ENCODE peak calls at places on chromosome 19, in six cellular contexts. G, L, O, Y, V and I are unnamed samples.
A peak's percentile ranks its signal among the peaks of the same experiment; 100 is the strongest.

GRCh38 chr19:30662211-30662861 is 290.2 kb downstream of the ZNF536 start:
- DNase-seq in G (no peak), L (peak; percentile 41), O (peak; percentile 70), Y (no peak), V (peak; percentile 42), I (peak; percentile 54)

GRCh38 chr19:10403137-10404021 is at the start of gene CDC37:
- DNase-seq in G (peak; percentile 98), L (peak; percentile 94), O (peak; percentile 98), Y (peak; percentile 99), V (peak; percentile 94), I (peak; percentile 94)

GRCh38 chr19:41095703-41096102 is 7.5 kb downstream of the CYP2A13 start:
- DNase-seq in G (no peak), L (no peak), O (no peak), Y (no peak), V (no peak), I (no peak)

GRCh38 chr19:18322318-18322758 is 538 bp downstream of the LSM4 start:
- DNase-seq in G (no peak), L (no peak), O (no peak), Y (peak; percentile 43), V (peak; percentile 60), I (no peak)

GRCh38 chr19:9362905-9363304 is at the start of gene ZNF177:
- DNase-seq in G (no peak), L (no peak), O (no peak), Y (no peak), V (no peak), I (no peak)

GRCh38 chr19:40229484-40229883 is 3.0 kb upstream of the CCNP start:
- DNase-seq in G (no peak), L (no peak), O (no peak), Y (peak; percentile 41), V (no peak), I (no peak)

GRCh38 chr19:11480927-11481776 is at the start of gene ELAVL3:
- DNase-seq in G (no peak), L (no peak), O (no peak), Y (no peak), V (no peak), I (no peak)

GRCh38 chr19:46944918-46945628 is 74.6 kb upstream of the NPAS1 start:
- DNase-seq in G (peak; percentile 44), L (no peak), O (peak; percentile 47), Y (no peak), V (peak; percentile 76), I (peak; percentile 78)

GRCh38 chr19:13091400-13092161 is 11.1 kb downstream of the LYL1 start:
- DNase-seq in G (peak; percentile 82), L (no peak), O (no peak), Y (no peak), V (peak; percentile 85), I (no peak)

GRCh38 chr19:46840157-46840942 is 10.3 kb downstream of the AP2S1 start:
- DNase-seq in G (peak; percentile 77), L (peak; percentile 49), O (peak; percentile 64), Y (peak; percentile 51), V (no peak), I (peak; percentile 53)

GRCh38 chr19:40594657-40595077 is 6.5 kb upstream of the LTBP4 start:
- DNase-seq in G (no peak), L (peak; percentile 46), O (no peak), Y (peak; percentile 39), V (no peak), I (peak; percentile 24)

GRCh38 chr19:13060233-13060963 is 42.3 kb downstream of the LYL1 start:
- DNase-seq in G (peak; percentile 77), L (peak; percentile 50), O (peak; percentile 39), Y (no peak), V (no peak), I (no peak)

GRCh38 chr19:55273978-55274707 is 5.8 kb downstream of the HSPBP1 start:
- DNase-seq in G (no peak), L (no peak), O (no peak), Y (no peak), V (no peak), I (no peak)

GRCh38 chr19:14090509-14091085 is at the start of gene SAMD1:
- DNase-seq in G (peak; percentile 94), L (peak; percentile 59), O (peak; percentile 94), Y (peak; percentile 80), V (peak; percentile 93), I (peak; percentile 94)

GRCh38 chr19:6100284-6100915 is 9.9 kb downstream of the RFX2 start:
- DNase-seq in G (no peak), L (no peak), O (no peak), Y (no peak), V (no peak), I (no peak)

GRCh38 chr19:18710186-18710585 is 26.7 kb downstream of the CRTC1 start:
- DNase-seq in G (no peak), L (no peak), O (no peak), Y (no peak), V (no peak), I (no peak)

GRCh38 chr19:38194061-38194701 is 29.8 kb downstream of the DPF1 start:
- DNase-seq in G (no peak), L (peak; percentile 54), O (no peak), Y (peak; percentile 49), V (no peak), I (no peak)

GRCh38 chr19:15869109-15869555 is 28.7 kb downstream of the CYP4F2 start:
- DNase-seq in G (no peak), L (peak; percentile 75), O (peak; percentile 37), Y (peak; percentile 69), V (peak; percentile 24), I (no peak)
- H3K4me1 ChIP-seq in G (no peaks in the 10 kb centered on the region), L (peaks cover 12% of the 10 kb centered on the region), O (no peaks in the 10 kb centered on the region), Y (peaks cover 4% of the 10 kb centered on the region), V (no peaks in the 10 kb centered on the region), I (no peaks in the 10 kb centered on the region)

DNA sequence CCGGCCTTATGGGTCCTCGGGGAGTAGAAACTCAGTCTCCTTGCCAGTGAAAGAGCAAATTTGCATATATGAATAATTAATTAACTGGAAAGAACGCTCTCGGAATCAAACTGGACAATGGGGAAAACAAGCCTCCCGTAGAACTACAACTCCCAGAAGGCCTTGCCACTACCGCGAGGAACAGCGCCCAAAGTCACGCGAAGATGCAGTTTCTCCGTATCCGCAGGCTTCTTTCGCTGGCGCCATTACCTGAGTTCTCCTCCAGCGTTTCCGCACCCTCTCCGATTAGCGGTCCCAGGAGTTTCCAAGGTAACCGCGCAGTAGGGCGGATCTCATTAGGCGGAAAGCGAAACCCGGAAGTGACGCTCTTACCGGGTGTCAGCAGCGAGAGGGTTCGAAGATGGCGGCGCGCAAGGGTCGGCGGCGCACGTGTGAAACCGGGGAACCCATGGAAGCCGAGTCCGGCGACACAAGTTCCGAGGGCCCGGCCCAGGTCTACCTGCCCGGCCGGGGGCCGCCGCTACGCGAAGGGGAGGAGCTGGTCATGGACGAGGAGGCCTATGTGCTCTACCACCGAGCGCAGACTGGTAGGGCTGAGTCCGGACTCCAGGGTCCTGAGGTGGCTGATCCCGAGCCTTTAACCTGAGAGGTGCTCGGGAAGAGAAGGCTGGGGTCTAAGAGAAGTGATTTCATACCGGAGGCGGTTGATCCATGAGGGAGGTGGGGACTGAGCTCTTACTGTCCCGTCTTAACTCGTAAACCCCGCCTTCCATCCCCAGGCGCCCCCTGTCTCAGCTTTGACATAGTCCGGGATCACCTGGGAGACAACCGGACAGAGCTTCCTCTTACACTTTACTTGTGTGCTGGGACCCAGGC is at the start of gene GRWD1:
- DNase-seq in G (peak; percentile 93), L (peak; percentile 98), O (peak; percentile 92), Y (peak; percentile 94), V (peak; percentile 94), I (peak; percentile 96)
- TF ChIP-seq CTCF in G (no peak), L (peak; percentile 18), O (no peak), Y (peak; percentile 22), V (no peak), I (no peak)

DNA sequence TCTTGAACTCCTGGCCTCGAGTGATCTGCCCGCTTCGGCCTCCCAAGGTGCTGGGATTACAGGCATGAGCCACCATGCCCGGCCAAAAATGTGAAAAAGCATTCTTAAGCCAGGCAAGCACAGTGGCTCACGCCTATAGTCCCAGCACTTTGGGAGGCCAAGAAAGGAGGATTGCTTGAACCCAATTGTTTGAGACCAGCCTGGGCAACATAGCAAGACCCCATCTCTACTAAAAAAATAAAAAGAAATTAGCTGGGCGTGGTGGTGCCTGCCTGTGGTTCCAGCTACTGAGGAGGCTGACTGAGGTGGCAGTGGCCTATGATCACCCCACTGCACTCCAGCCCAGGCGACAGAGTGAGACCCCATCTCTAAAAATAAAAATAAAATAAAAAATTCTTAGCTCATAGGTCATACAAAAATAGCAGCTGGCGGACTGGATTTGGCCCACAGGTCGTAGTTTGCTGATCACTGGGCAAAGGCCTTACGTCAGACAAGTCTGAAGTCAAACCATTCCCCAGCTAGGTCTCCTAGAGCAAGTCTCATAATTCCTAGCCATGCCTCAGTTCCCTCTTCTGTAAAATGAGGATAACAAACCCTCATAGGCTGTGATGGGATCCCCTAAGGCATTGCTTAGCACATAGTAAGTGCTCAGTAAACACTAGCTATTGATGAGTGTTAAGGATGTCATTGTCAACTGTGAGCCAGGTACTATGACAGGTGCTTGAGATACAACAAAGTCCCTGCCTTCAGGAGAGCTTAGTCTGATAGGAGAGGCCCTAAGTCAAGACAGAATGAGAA is 36.0 kb downstream of the INSR start:
- DNase-seq in G (no peak), L (no peak), O (peak; percentile 45), Y (no peak), V (no peak), I (no peak)
- H3K4me3 ChIP-seq in G (no peak overlapping the region), L (no peak overlapping the region), O (no peak overlapping the region), Y (no peak overlapping the region), V (no peak overlapping the region), I (no peak overlapping the region)

GRCh38 chr19:3672993-3673392 is 27.3 kb downstream of the PIP5K1C start:
- DNase-seq in G (no peak), L (no peak), O (no peak), Y (no peak), V (no peak), I (no peak)

GRCh38 chr19:3670796-3671679 is 29.2 kb downstream of the PIP5K1C start:
- DNase-seq in G (peak; percentile 93), L (no peak), O (peak; percentile 36), Y (no peak), V (peak; percentile 89), I (peak; percentile 56)

GRCh38 chr19:3673506-3674439 is 26.5 kb downstream of the PIP5K1C start:
- DNase-seq in G (no peak), L (no peak), O (no peak), Y (no peak), V (no peak), I (no peak)

GRCh38 chr19:3671680-3672574 is 28.3 kb downstream of the PIP5K1C start:
- DNase-seq in G (peak; percentile 60), L (no peak), O (no peak), Y (no peak), V (no peak), I (no peak)

GRCh38 chr19:3672575-3672948 is 27.7 kb downstream of the PIP5K1C start:
- DNase-seq in G (no peak), L (no peak), O (no peak), Y (no peak), V (no peak), I (no peak)
- H3K4me1 ChIP-seq in G (peaks cover 16% of the 10 kb centered on the region), L (peaks cover 21% of the 10 kb centered on the region), O (peaks cover 6% of the 10 kb centered on the region), Y (no peaks in the 10 kb centered on the region), V (peaks cover 57% of the 10 kb centered on the region), I (peaks cover 4% of the 10 kb centered on the region)

DNA sequence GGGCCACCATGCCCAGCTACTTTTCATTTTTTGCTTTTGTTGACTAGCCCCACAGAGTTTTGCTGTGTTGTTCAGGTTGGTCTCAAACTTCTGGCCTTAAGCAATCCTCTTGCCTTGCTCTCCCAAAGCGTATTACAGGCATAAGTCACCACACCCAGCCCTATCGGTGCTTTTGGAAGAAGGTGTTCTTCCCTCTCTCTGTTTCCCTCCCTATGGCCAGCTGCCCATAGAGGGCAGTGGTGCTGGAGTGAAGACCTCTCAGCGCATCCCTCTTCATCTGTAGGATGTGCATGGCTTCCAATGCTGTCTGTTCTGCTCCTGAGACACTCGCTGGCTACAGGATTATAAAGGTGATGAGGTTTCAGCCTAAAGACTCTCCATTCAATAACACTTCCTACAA is 1.3 kb upstream of the CD22 start:
- DNase-seq in G (no peak), L (no peak), O (no peak), Y (peak; percentile 8), V (no peak), I (no peak)
- TF ChIP-seq CTCF in G (no peak), L (peak; percentile 18), O (no peak), Y (peak; percentile 36), V (no peak), I (no peak)